ENCODE peak calls at places on chromosome 11, in eight cellular contexts. M, I, F, G, R, J, E and Z are unnamed samples.

GRCh38 chr11:121692236-121692635 is 239.5 kb upstream of the SORL1-AS1 start:
- DNase-seq in R (no peak), F (no peak), I (no peak), M (no peak), E (no peak), J (peak), G (no peak), Z (peak)

GRCh38 chr11:124837491-124837856 is 27.8 kb upstream of the ROBO3 start:
- DNase-seq in M (peak), G (peak), J (peak), F (no peak), I (no peak), E (peak), R (peak), Z (peak)

GRCh38 chr11:58618215-58618614 is 4.2 kb upstream of the CNTF start:
- DNase-seq in J (peak), I (no peak), R (no peak), E (no peak), F (no peak), G (no peak), M (no peak), Z (no peak)

GRCh38 chr11:10050561-10050960 is 243.5 kb downstream of the SBF2 start:
- DNase-seq in R (no peak), E (no peak), G (no peak), J (no peak), M (peak), I (no peak), F (no peak), Z (peak)

GRCh38 chr11:92226331-92227232 is 2.0 kb downstream of the FAT3 start:
- DNase-seq in F (no peak), J (no peak), R (no peak), I (no peak), M (peak), G (no peak), E (peak), Z (no peak)

GRCh38 chr11:78149646-78150045 is 10.2 kb upstream of the ALG8 start:
- DNase-seq in F (no peak), R (peak), G (no peak), M (no peak), I (no peak), E (no peak), J (peak), Z (peak)

GRCh38 chr11:66495401-66495844 is 15.0 kb upstream of the BBS1 start:
- DNase-seq in E (no peak), I (no peak), M (no peak), F (no peak), G (no peak), J (no peak), R (no peak), Z (no peak)

GRCh38 chr11:116962108-116962507 is 124.7 kb upstream of the APOA1 start:
- DNase-seq in I (no peak), G (no peak), E (no peak), J (no peak), R (no peak), F (no peak), M (no peak), Z (peak)

GRCh38 chr11:33842236-33842915 is 49.5 kb downstream of the LMO2 start:
- DNase-seq in M (no peak), I (no peak), E (no peak), J (no peak), R (peak), F (peak), G (no peak), Z (no peak)

GRCh38 chr11:36195496-36196346 is 93.5 kb downstream of the COMMD9 start:
- DNase-seq in I (no peak), E (no peak), M (no peak), J (no peak), F (no peak), G (no peak), R (no peak), Z (peak)

GRCh38 chr11:95412074-95412473 is 181.1 kb upstream of the SESN3 start:
- DNase-seq in I (no peak), M (no peak), E (no peak), G (no peak), R (no peak), F (no peak), J (no peak), Z (no peak)

GRCh38 chr11:31059529-31059928 is 310.0 kb downstream of the DCDC1 start:
- DNase-seq in F (no peak), I (no peak), M (no peak), E (no peak), R (no peak), J (no peak), G (peak), Z (no peak)

GRCh38 chr11:65617136-65617850 is 1.7 kb downstream of the PCNX3 start:
- DNase-seq in M (no peak), R (no peak), J (no peak), I (no peak), G (no peak), E (no peak), F (no peak), Z (no peak)

GRCh38 chr11:69540118-69541000 is 58.9 kb downstream of the LINC01488 start:
- DNase-seq in M (peak), I (peak), E (no peak), F (no peak), R (no peak), G (no peak), J (no peak), Z (no peak)

GRCh38 chr11:11966826-11967668 is 41.4 kb downstream of the DKK3 start:
- DNase-seq in F (no peak), M (peak), E (peak), J (peak), R (peak), G (peak), I (peak), Z (peak)

GRCh38 chr11:109970516-109971183 is 122.5 kb upstream of the ZC3H12C start:
- DNase-seq in I (no peak), G (no peak), R (no peak), J (no peak), E (no peak), F (no peak), M (no peak), Z (no peak)

GRCh38 chr11:84518601-84519183 is 1108.5 kb downstream of the DLG2 start:
- DNase-seq in I (no peak), F (no peak), G (no peak), R (no peak), E (no peak), J (no peak), M (no peak), Z (no peak)

GRCh38 chr11:130181295-130182272 is 22.0 kb downstream of the ST14 start:
- DNase-seq in E (no peak), F (peak), R (peak), M (no peak), J (no peak), G (peak), I (no peak), Z (peak)